ENCODE peak calls at places on chromosome 20, in eight cellular contexts. K is stimulated activated CD4-positive, alpha-beta T cell treated with anti-CD3 and anti-CD28 coated beads, Interleukin-15, amount 100 ng/mL, for 1 hour; W is activated CD8-positive, alpha-beta memory T cell treated with anti-CD3 and anti-CD28 coated beads, Interleukin-2, amount 10 ng/mL, durations not matched to agents 7 days and 5 days; C is fibroblast of villous mesenchyme; Z is stomach; I is mammary epithelial cell; F is germinal center; P is left ventricle myocardium inferior. G is an unnamed sample.

GRCh38 chr20:46648903-46649649 is 2.2 kb downstream of the SLC13A3 start:
- DNase-seq in K (no peak), W (no peak), C (no peak), Z (no peak), I (no peak), F (no peak), P (no peak), G (no peak)

GRCh38 chr20:2729251-2729713 is 36.7 kb downstream of the EBF4 start:
- DNase-seq in K (no peak), W (no peak), C (peak), Z (no peak), I (no peak), F (no peak), P (no peak), G (no peak)

GRCh38 chr20:25989196-25989595 is 292.5 kb upstream of the ZNF337 start:
- DNase-seq in K (no peak), W (no peak), C (no peak), Z (no peak), I (no peak), F (no peak), P (no peak), G (no peak)

GRCh38 chr20:47058236-47058635 is 163.6 kb downstream of the EYA2 start:
- DNase-seq in K (no peak), W (no peak), C (no peak), Z (no peak), I (no peak), F (no peak), P (no peak), G (no peak)

GRCh38 chr20:35845561-35845960 is 73.7 kb downstream of the PHF20 start:
- DNase-seq in K (no peak), W (no peak), C (no peak), Z (no peak), I (peak), F (no peak), P (no peak), G (no peak)

GRCh38 chr20:21521596-21522478 is 8.0 kb upstream of the NKX2-2 start:
- DNase-seq in K (no peak), W (peak), C (no peak), Z (no peak), I (no peak), F (no peak), P (no peak), G (no peak)

GRCh38 chr20:21026951-21027350 is 79.2 kb downstream of the LINC00237 start:
- DNase-seq in K (no peak), W (no peak), C (no peak), Z (no peak), I (no peak), F (no peak), P (no peak), G (no peak)

GRCh38 chr20:55153321-55153720 is 677.9 kb downstream of the DOK5 start:
- DNase-seq in K (no peak), W (no peak), C (no peak), Z (no peak), I (peak), F (no peak), P (no peak), G (no peak)

GRCh38 chr20:49103019-49103418 is 56.9 kb downstream of the CSE1L start:
- DNase-seq in K (no peak), W (no peak), C (no peak), Z (no peak), I (no peak), F (no peak), P (no peak), G (no peak)

GRCh38 chr20:3563548-3564177 is 92.8 kb downstream of the ATRN start:
- DNase-seq in K (no peak), W (no peak), C (peak), Z (no peak), I (peak), F (peak), P (no peak), G (no peak)

GRCh38 chr20:9068232-9068781 is 580 bp upstream of the PLCB4 start:
- DNase-seq in K (no peak), W (no peak), C (no peak), Z (peak), I (no peak), F (no peak), P (peak), G (no peak)

GRCh38 chr20:49231461-49231860 is 12.2 kb downstream of the DDX27 start:
- DNase-seq in K (no peak), W (no peak), C (no peak), Z (no peak), I (no peak), F (no peak), P (no peak), G (no peak)

GRCh38 chr20:18465536-18466200 is 1.2 kb downstream of the DZANK1 start:
- DNase-seq in K (no peak), W (no peak), C (no peak), Z (no peak), I (no peak), F (no peak), P (no peak), G (peak)

GRCh38 chr20:41733151-41733550 is 115.0 kb upstream of the CHD6 start:
- DNase-seq in K (no peak), W (no peak), C (no peak), Z (no peak), I (no peak), F (no peak), P (no peak), G (no peak)

GRCh38 chr20:35151739-35152138 is 4.6 kb upstream of the EDEM2 start:
- DNase-seq in K (no peak), W (no peak), C (peak), Z (no peak), I (no peak), F (no peak), P (no peak), G (no peak)

GRCh38 chr20:63277466-63278272 is 5.1 kb downstream of the ARFGAP1 start:
- DNase-seq in K (no peak), W (no peak), C (no peak), Z (no peak), I (no peak), F (no peak), P (no peak), G (no peak)

GRCh38 chr20:58665606-58666005 is 14.5 kb downstream of the STX16 start:
- DNase-seq in K (no peak), W (no peak), C (no peak), Z (no peak), I (no peak), F (no peak), P (no peak), G (no peak)

GRCh38 chr20:10263385-10264165 is 44.9 kb downstream of the SNAP25 start:
- DNase-seq in K (no peak), W (no peak), C (peak), Z (no peak), I (no peak), F (no peak), P (no peak), G (no peak)

GRCh38 chr20:21702553-21703467 is 2.7 kb upstream of the PAX1 start:
- DNase-seq in K (no peak), W (no peak), C (peak), Z (no peak), I (peak), F (peak), P (peak), G (no peak)

GRCh38 chr20:50163570-50164317 is 10.2 kb upstream of the PEDS1 start:
- DNase-seq in K (no peak), W (no peak), C (peak), Z (no peak), I (peak), F (no peak), P (peak), G (no peak)

GRCh38 chr20:25507385-25508082 is 77.8 kb downstream of the NINL start:
- DNase-seq in K (no peak), W (no peak), C (no peak), Z (no peak), I (no peak), F (no peak), P (no peak), G (no peak)

GRCh38 chr20:49496043-49496442 is 13.6 kb upstream of the KCNB1 start:
- DNase-seq in K (no peak), W (no peak), C (no peak), Z (no peak), I (no peak), F (no peak), P (no peak), G (no peak)

GRCh38 chr20:4947817-4948559 is 53.3 kb downstream of the SLC23A2 start:
- DNase-seq in K (no peak), W (no peak), C (no peak), Z (no peak), I (no peak), F (no peak), P (no peak), G (no peak)

GRCh38 chr20:38601216-38602184 is at the start of gene ARHGAP40:
- DNase-seq in K (no peak), W (peak), C (no peak), Z (peak), I (peak), F (peak), P (no peak), G (no peak)

GRCh38 chr20:1503564-1504227 is 12.5 kb upstream of the SIRPB2 start:
- DNase-seq in K (peak), W (peak), C (peak), Z (peak), I (peak), F (peak), P (peak), G (peak)

GRCh38 chr20:35303382-35303734 is 11.1 kb upstream of the FAM83C start:
- DNase-seq in K (no peak), W (no peak), C (no peak), Z (no peak), I (no peak), F (no peak), P (no peak), G (no peak)

GRCh38 chr20:20603339-20603990 is 109.0 kb downstream of the RALGAPA2 start:
- DNase-seq in K (no peak), W (peak), C (no peak), Z (no peak), I (peak), F (peak), P (no peak), G (peak)

GRCh38 chr20:51095755-51096509 is 73.0 kb upstream of the KCNG1 start:
- DNase-seq in K (no peak), W (no peak), C (no peak), Z (no peak), I (no peak), F (no peak), P (no peak), G (no peak)

GRCh38 chr20:58800134-58800650 is 50.5 kb downstream of the GNAS-AS1 start:
- DNase-seq in K (no peak), W (no peak), C (no peak), Z (no peak), I (no peak), F (no peak), P (no peak), G (no peak)

GRCh38 chr20:57772349-57772964 is 62.6 kb upstream of the PMEPA1 start:
- DNase-seq in K (no peak), W (peak), C (peak), Z (no peak), I (peak), F (no peak), P (no peak), G (no peak)

GRCh38 chr20:38033330-38034107 is at the start of the genes RPRD1B and TTI1:
- DNase-seq in K (peak), W (peak), C (peak), Z (peak), I (peak), F (peak), P (peak), G (no peak)

GRCh38 chr20:11995750-11996567 is 78.3 kb downstream of the BTBD3 start:
- DNase-seq in K (no peak), W (no peak), C (no peak), Z (no peak), I (peak), F (no peak), P (no peak), G (no peak)

GRCh38 chr20:63058696-63059335 is 52.1 kb upstream of the BHLHE23 start:
- DNase-seq in K (no peak), W (no peak), C (no peak), Z (no peak), I (no peak), F (no peak), P (peak), G (no peak)

GRCh38 chr20:53578492-53579222 is 15.0 kb downstream of the ZNF217 start:
- DNase-seq in K (no peak), W (peak), C (peak), Z (peak), I (peak), F (peak), P (no peak), G (no peak)

GRCh38 chr20:44479643-44480042 is 4.0 kb downstream of the TTPAL start:
- DNase-seq in K (no peak), W (no peak), C (no peak), Z (no peak), I (no peak), F (peak), P (no peak), G (no peak)

GRCh38 chr20:59752101-59752586 is 147.8 kb downstream of the PHACTR3 start:
- DNase-seq in K (no peak), W (no peak), C (no peak), Z (no peak), I (no peak), F (no peak), P (peak), G (no peak)

G was measured in epithelial cell of proximal tubule.